ENCODE peak calls at places on chromosomes 12 and 14, in seven cellular contexts. D is AG04450; I is cardiac muscle cell; X is effector memory CD4-positive, alpha-beta T cell; V is PC-3; B is psoas muscle; M is heart right ventricle. Y is an unnamed sample. For H3K9me3, the result is how much of the 10 kb centered on the place peaks cover.

GRCh38 chr14:71726639-71727085 is 205.6 kb upstream of the RGS6 start:
- DNase-seq in D (no peak), I (no peak), X (no peak), V (no peak), B (no peak), M (no peak), Y (no peak)

GRCh38 chr12:67710582-67710981 is 62.0 kb downstream of the DYRK2 start:
- DNase-seq in D (no peak), I (no peak), X (no peak), V (peak), B (no peak), M (peak), Y (no peak)

GRCh38 chr12:1670815-1671268 is 20.0 kb upstream of the ADIPOR2 start:
- DNase-seq in D (no peak), I (no peak), X (no peak), V (peak), B (no peak), M (no peak), Y (no peak)

GRCh38 chr14:92665699-92666110 is 82.7 kb downstream of the LGMN start:
- DNase-seq in D (no peak), I (no peak), X (no peak), V (no peak), B (no peak), M (no peak), Y (no peak)

GRCh38 chr14:81536125-81536771 is 2.6 kb upstream of the SEL1L start:
- DNase-seq in D (no peak), I (no peak), X (no peak), V (no peak), B (no peak), M (peak), Y (no peak)

GRCh38 chr14:64569108-64570045 is 19.6 kb downstream of the PPP1R36 start:
- DNase-seq in D (no peak), I (peak), X (no peak), V (peak), B (peak), M (peak), Y (no peak)

GRCh38 chr14:100576091-100577085 is 10.8 kb downstream of the BEGAIN start:
- DNase-seq in D (no peak), I (no peak), X (no peak), V (no peak), B (peak), M (no peak), Y (no peak)

GRCh38 chr14:46580941-46581671 is 70.5 kb downstream of the RPL10L start:
- DNase-seq in D (no peak), I (peak), X (no peak), V (peak), B (no peak), M (no peak), Y (no peak)

GRCh38 chr12:132285991-132286681 is 43.3 kb downstream of the GALNT9 start:
- DNase-seq in D (peak), I (peak), X (no peak), V (peak), B (peak), M (peak), Y (no peak)

GRCh38 chr12:120643574-120643973 is 3.1 kb downstream of the CABP1 start:
- DNase-seq in D (no peak), I (no peak), X (no peak), V (no peak), B (no peak), M (no peak), Y (no peak)

GRCh38 chr12:102480401-102480800 is at the start of gene IGF1:
- DNase-seq in D (no peak), I (peak), X (no peak), V (no peak), B (no peak), M (no peak), Y (no peak)

GRCh38 chr12:57842342-57843294 is 3.9 kb downstream of the CTDSP2 start:
- DNase-seq in D (no peak), I (peak), X (no peak), V (no peak), B (no peak), M (no peak), Y (no peak)

GRCh38 chr12:47074757-47075156 is 4.7 kb upstream of the PCED1B start:
- DNase-seq in D (no peak), I (no peak), X (no peak), V (no peak), B (no peak), M (no peak), Y (no peak)

DNA sequence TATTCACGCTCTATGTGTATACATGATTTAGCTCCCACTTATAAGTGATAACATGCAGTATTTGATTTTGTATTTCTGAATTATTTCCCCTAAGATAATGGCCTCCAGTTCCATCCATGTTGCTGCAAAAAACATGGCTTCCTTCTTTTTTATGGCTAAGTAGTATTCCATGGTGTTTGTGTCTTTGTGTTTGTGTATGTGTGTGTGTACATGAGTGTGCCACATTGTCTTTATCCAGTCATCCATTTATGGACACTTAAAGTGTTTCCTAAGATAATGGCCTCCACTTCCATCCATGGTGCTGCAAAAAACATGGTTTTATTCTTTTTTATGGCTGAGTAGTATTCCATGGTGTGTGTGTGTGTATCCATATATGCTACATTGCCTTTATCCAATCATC is 25.1 kb downstream of the USP15 start:
- DNase-seq in D (no peak), I (no peak), X (no peak), V (no peak), B (no peak), M (no peak), Y (no peak)
- H3K9me3 ChIP-seq in D (under half), I (under half), X (under half), V (under half), B (under half), M (under half), Y (under half)

GRCh38 chr14:106631886-106632285 is 1105.5 kb downstream of the TMEM121 start:
- DNase-seq in D (no peak), I (no peak), X (no peak), V (no peak), B (no peak), M (no peak), Y (no peak)

DNA sequence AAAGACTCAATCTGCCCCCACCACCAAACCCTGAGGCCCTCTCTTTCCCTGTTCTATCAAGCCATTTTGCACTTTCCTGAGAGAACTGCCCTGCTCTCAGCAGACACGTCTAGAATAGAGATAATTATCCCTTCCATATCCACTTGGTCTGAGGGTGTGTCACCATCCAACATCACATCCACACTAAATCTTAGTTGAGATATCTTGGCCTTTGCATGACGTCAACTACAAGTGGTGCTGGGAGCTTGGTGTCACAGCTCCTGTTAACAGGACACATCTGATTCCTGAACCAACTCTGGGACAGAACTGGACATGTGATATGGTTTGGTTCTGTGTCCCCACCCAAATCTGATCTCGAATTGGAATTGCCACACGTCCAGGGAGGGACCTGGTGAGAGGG is 1109.2 kb downstream of the TMEM121 start:
- DNase-seq in D (no peak), I (no peak), X (no peak), V (no peak), B (no peak), M (no peak), Y (no peak)
- H3K9me3 ChIP-seq in D (under half), I (under half), X (under half), V (under half), B (under half), M (under half), Y (under half)

DNA sequence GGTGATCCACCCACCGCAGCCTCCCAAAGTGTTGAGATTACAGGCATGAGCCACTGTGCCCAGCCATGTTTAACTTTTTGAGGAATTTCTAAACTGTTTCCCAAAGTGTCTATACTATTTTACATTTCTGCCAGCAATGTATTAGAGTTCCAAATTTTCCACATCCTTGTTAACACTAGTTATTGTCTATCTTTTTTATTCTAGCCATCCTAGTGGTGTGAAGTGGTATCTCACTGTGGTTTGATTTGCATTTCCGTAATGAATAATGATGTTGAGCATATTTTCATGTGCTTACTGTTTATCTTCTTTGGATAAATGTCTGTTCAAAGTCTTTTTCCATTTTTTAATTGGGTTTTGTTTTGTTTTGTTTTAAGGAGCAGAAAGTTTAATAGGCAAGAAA is 14.7 kb downstream of the TXNRD1 start:
- DNase-seq in D (no peak), I (no peak), X (no peak), V (no peak), B (no peak), M (no peak), Y (no peak)
- H3K9me3 ChIP-seq in D (under half), I (under half), X (under half), V (under half), B (under half), M (under half), Y (under half)

GRCh38 chr14:27205036-27205435 is 607.2 kb upstream of the NOVA1 start:
- DNase-seq in D (no peak), I (no peak), X (no peak), V (no peak), B (no peak), M (no peak), Y (no peak)

GRCh38 chr14:27199272-27199671 is 601.4 kb upstream of the NOVA1 start:
- DNase-seq in D (no peak), I (no peak), X (no peak), V (no peak), B (no peak), M (no peak), Y (no peak)
- H3K9me3 ChIP-seq in D (under half), I (under half), X (under half), V (under half), B (under half), M (under half), Y (under half)

GRCh38 chr12:27319848-27320247 is 12.8 kb upstream of the BMAL2 start:
- DNase-seq in D (no peak), I (peak), X (no peak), V (no peak), B (no peak), M (no peak), Y (no peak)

GRCh38 chr12:27319394-27319793 is 13.2 kb upstream of the BMAL2 start:
- DNase-seq in D (no peak), I (peak), X (no peak), V (peak), B (no peak), M (no peak), Y (no peak)

DNA sequence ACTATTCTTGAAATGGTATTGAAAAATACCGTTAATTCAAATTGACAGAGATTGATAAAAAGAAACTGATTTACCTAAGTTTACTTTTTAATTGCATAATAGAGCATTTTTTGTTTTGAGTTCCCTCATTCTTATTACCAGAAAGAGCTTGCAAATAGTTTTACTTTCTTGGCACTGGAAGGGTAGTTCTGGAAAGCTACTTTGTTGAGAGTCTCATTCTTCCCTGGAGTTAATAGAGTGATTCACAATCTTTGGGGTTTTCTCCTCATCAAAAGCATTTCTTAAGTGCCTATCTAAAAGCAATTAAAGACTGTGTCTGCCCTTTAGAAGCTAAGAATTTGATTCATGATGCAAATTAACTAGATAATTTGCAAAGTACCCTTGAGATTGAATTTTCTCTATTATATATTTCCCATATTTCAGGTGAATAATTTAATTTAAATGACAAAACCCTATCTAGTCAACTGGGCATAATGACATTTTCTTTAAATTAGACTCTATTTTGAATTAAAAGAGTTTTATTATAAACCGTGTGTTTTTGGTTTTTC is 8.1 kb upstream of the BMAL2 start:
- DNase-seq in D (no peak), I (no peak), X (no peak), V (no peak), B (no peak), M (no peak), Y (no peak)
- H3K9me3 ChIP-seq in D (under half), I (under half), X (under half), V (under half), B (under half), M (under half), Y (under half)

DNA sequence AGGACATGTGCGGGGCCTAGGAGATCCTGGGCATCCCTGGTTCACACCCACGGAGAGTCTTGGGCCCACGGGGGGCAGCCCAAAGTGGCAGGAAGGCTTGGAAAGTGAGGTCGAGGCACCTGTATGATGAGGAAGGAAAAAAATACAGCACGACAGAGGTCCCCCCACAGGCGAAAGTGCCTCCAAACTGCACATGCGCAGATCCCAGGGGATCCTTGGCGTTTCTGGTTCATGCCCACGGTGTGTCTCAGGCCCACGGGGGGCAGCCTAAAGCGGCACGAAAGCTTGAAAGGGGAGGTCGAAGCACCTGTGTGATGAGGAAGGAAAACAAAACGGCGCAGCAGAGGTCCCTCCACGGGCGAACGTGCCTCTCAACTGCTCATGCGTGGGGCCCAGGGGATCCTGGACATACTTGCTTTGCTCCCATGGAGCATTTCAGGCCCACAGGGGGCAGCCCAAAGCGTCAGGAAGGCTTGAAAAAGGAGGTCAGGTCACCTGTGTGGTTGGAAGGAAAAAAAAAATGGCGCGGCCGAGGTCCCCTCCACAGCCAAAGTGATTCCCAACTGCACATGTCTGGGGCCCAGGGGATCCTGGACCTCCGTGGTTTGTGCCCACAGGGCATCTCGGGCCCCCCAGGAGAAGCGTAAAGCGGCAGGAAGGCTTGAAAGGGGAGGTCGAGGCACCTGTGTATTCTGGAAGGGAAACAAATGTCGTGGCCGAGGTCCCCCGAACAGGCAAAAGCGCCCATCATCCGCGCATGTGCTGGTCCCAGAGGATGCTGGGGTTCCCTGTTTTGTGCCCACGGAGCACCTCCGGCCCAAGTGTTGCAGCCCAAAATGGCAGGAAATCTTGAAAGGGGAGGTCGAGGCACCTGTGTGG is 582.6 kb downstream of the ALG10 start:
- DNase-seq in D (no peak), I (no peak), X (no peak), V (no peak), B (no peak), M (no peak), Y (no peak)
- H3K9me3 ChIP-seq in D (half or more), I (under half), X (under half), V (under half), B (under half), M (under half), Y (under half)

DNA sequence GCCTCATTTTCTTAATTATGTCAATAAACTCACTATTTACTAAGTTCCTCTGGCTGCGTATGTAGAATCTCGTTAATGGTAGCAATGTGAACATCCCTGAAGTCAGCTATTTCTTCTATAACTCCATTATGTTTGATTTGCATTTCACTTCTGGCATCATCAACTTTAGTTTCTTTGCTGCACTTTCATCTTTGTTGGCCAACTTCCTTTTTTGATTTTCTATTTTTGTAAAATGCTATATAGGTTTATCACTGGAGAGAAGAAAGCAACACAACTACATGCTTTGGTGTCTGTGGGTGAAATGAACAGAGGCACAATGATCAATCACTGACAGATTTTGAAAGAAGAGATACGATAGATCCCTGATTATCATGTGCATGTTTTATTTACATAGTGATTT is 58.5 kb upstream of the ATF7IP start:
- DNase-seq in D (no peak), I (no peak), X (no peak), V (no peak), B (no peak), M (no peak), Y (no peak)
- H3K9me3 ChIP-seq in D (under half), I (under half), X (under half), V (under half), B (under half), M (under half), Y (under half)

GRCh38 chr12:49633703-49634311 is 10.4 kb downstream of the PRPF40B start:
- DNase-seq in D (no peak), I (no peak), X (no peak), V (no peak), B (no peak), M (no peak), Y (no peak)

GRCh38 chr12:49632986-49633702 is 9.8 kb downstream of the PRPF40B start:
- DNase-seq in D (no peak), I (no peak), X (no peak), V (no peak), B (no peak), M (no peak), Y (no peak)

GRCh38 chr12:49632401-49632800 is 9.0 kb downstream of the PRPF40B start:
- DNase-seq in D (no peak), I (no peak), X (no peak), V (no peak), B (no peak), M (no peak), Y (no peak)

GRCh38 chr12:49627752-49628360 is 4.5 kb downstream of the PRPF40B start:
- DNase-seq in D (no peak), I (peak), X (no peak), V (peak), B (no peak), M (no peak), Y (no peak)

GRCh38 chr12:49631336-49631907 is 8.1 kb downstream of the PRPF40B start:
- DNase-seq in D (no peak), I (no peak), X (no peak), V (no peak), B (no peak), M (peak), Y (no peak)
- H3K9me3 ChIP-seq in D (under half), I (under half), X (under half), V (under half), B (under half), M (under half), Y (under half)

Y was measured in T-helper 17 cell.